ENCODE peak calls at places on chromosomes 6 and 20, in ten cellular contexts. One of them, this sample, is unnamed.

GRCh38 chr6:50974319-50974718 is 155.6 kb downstream of the TFAP2B start:
- DNase-seq in MM.1S: no peak
- DNase-seq in hepatocyte: no peak
- DNase-seq in K562: no peak
- DNase-seq in HepG2: no peak
- DNase-seq in PC-3: no peak
- DNase-seq in GM12878: no peak
- DNase-seq in mammary epithelial cell: no peak
- DNase-seq in H9: no peak
- DNase-seq in IMR-90: no peak
- DNase-seq in this sample: no peak

GRCh38 chr20:50460608-50461268 is 49.4 kb upstream of the PTPN1 start:
- DNase-seq in MM.1S: peak; percentile 45
- DNase-seq in hepatocyte: peak; percentile 86
- DNase-seq in K562: peak; percentile 88
- DNase-seq in HepG2: peak; percentile 91
- DNase-seq in PC-3: peak; percentile 97
- DNase-seq in GM12878: no peak
- DNase-seq in mammary epithelial cell: peak; percentile 73
- DNase-seq in H9: peak; percentile 93
- DNase-seq in IMR-90: peak; percentile 75
- DNase-seq in this sample: peak; percentile 59

GRCh38 chr6:54291146-54291545 is 17.1 kb upstream of the TINAG start:
- DNase-seq in MM.1S: no peak
- DNase-seq in hepatocyte: no peak
- DNase-seq in K562: no peak
- DNase-seq in HepG2: no peak
- DNase-seq in PC-3: peak; percentile 66
- DNase-seq in GM12878: peak; percentile 50
- DNase-seq in mammary epithelial cell: peak; percentile 96
- DNase-seq in H9: no peak
- DNase-seq in IMR-90: peak; percentile 70
- DNase-seq in this sample: no peak

GRCh38 chr6:56890683-56891429 is 64.1 kb upstream of the BEND6 start:
- DNase-seq in MM.1S: peak; percentile 56
- DNase-seq in hepatocyte: peak; percentile 30
- DNase-seq in K562: peak; percentile 72
- DNase-seq in HepG2: no peak
- DNase-seq in PC-3: peak; percentile 71
- DNase-seq in GM12878: peak; percentile 92
- DNase-seq in mammary epithelial cell: peak; percentile 63
- DNase-seq in H9: no peak
- DNase-seq in IMR-90: peak; percentile 97
- DNase-seq in this sample: peak; percentile 2

GRCh38 chr6:158717341-158718328 is 67.8 kb downstream of the SYTL3 start:
- DNase-seq in MM.1S: peak; percentile 54
- DNase-seq in hepatocyte: no peak
- DNase-seq in K562: no peak
- DNase-seq in HepG2: no peak
- DNase-seq in PC-3: no peak
- DNase-seq in GM12878: peak; percentile 59
- DNase-seq in mammary epithelial cell: no peak
- DNase-seq in H9: no peak
- DNase-seq in IMR-90: no peak
- DNase-seq in this sample: peak; percentile 70

GRCh38 chr6:219641-220198 is 72.6 kb upstream of the DUSP22 start:
- DNase-seq in MM.1S: no peak
- DNase-seq in hepatocyte: peak; percentile 64
- DNase-seq in K562: peak; percentile 72
- DNase-seq in HepG2: peak; percentile 71
- DNase-seq in PC-3: peak; percentile 70
- DNase-seq in GM12878: no peak
- DNase-seq in mammary epithelial cell: no peak
- DNase-seq in H9: peak; percentile 65
- DNase-seq in IMR-90: peak; percentile 66
- DNase-seq in this sample: peak; percentile 20

GRCh38 chr6:135182120-135182992 is 1.2 kb downstream of the MYB start:
- DNase-seq in MM.1S: peak; percentile 50
- DNase-seq in hepatocyte: peak; percentile 28
- DNase-seq in K562: peak; percentile 28
- DNase-seq in HepG2: no peak
- DNase-seq in PC-3: peak; percentile 12
- DNase-seq in GM12878: no peak
- DNase-seq in mammary epithelial cell: peak; percentile 23
- DNase-seq in H9: peak; percentile 42
- DNase-seq in IMR-90: no peak
- DNase-seq in this sample: peak; percentile 61

GRCh38 chr6:93721386-93722048 is 302.2 kb upstream of the EPHA7 start:
- DNase-seq in MM.1S: peak; percentile 7
- DNase-seq in hepatocyte: peak; percentile 37
- DNase-seq in K562: no peak
- DNase-seq in HepG2: peak; percentile 1
- DNase-seq in PC-3: peak; percentile 28
- DNase-seq in GM12878: no peak
- DNase-seq in mammary epithelial cell: no peak
- DNase-seq in H9: peak; percentile 61
- DNase-seq in IMR-90: no peak
- DNase-seq in this sample: peak; percentile 0

GRCh38 chr6:168109171-168109570 is 30.2 kb upstream of the FRMD1 start:
- DNase-seq in MM.1S: no peak
- DNase-seq in hepatocyte: no peak
- DNase-seq in K562: no peak
- DNase-seq in HepG2: no peak
- DNase-seq in PC-3: no peak
- DNase-seq in GM12878: no peak
- DNase-seq in mammary epithelial cell: no peak
- DNase-seq in H9: no peak
- DNase-seq in IMR-90: no peak
- DNase-seq in this sample: no peak

GRCh38 chr20:64225166-64225595 is 30.4 kb upstream of the PCMTD2 start:
- DNase-seq in MM.1S: no peak
- DNase-seq in hepatocyte: no peak
- DNase-seq in K562: no peak
- DNase-seq in HepG2: no peak
- DNase-seq in PC-3: no peak
- DNase-seq in GM12878: no peak
- DNase-seq in mammary epithelial cell: no peak
- DNase-seq in H9: no peak
- DNase-seq in IMR-90: no peak
- DNase-seq in this sample: no peak

GRCh38 chr20:23147964-23148720 is 62.0 kb upstream of the CD93 start:
- DNase-seq in MM.1S: no peak
- DNase-seq in hepatocyte: peak; percentile 63
- DNase-seq in K562: peak; percentile 77
- DNase-seq in HepG2: peak; percentile 90
- DNase-seq in PC-3: peak; percentile 94
- DNase-seq in GM12878: peak; percentile 74
- DNase-seq in mammary epithelial cell: peak; percentile 72
- DNase-seq in H9: no peak
- DNase-seq in IMR-90: peak; percentile 90
- DNase-seq in this sample: no peak

GRCh38 chr20:652611-653109 is 340 bp downstream of the SRXN1 start:
- DNase-seq in MM.1S: peak; percentile 36
- DNase-seq in hepatocyte: no peak
- DNase-seq in K562: no peak
- DNase-seq in HepG2: no peak
- DNase-seq in PC-3: peak; percentile 31
- DNase-seq in GM12878: no peak
- DNase-seq in mammary epithelial cell: peak; percentile 25
- DNase-seq in H9: no peak
- DNase-seq in IMR-90: peak; percentile 44
- DNase-seq in this sample: no peak

GRCh38 chr6:151413372-151414145 is 22.2 kb upstream of the ZBTB2 start:
- DNase-seq in MM.1S: peak; percentile 33
- DNase-seq in hepatocyte: no peak
- DNase-seq in K562: no peak
- DNase-seq in HepG2: no peak
- DNase-seq in PC-3: no peak
- DNase-seq in GM12878: no peak
- DNase-seq in mammary epithelial cell: no peak
- DNase-seq in H9: no peak
- DNase-seq in IMR-90: no peak
- DNase-seq in this sample: no peak

GRCh38 chr6:33783781-33784520 is 5.0 kb downstream of the LEMD2 start:
- DNase-seq in MM.1S: no peak
- DNase-seq in hepatocyte: no peak
- DNase-seq in K562: no peak
- DNase-seq in HepG2: no peak
- DNase-seq in PC-3: no peak
- DNase-seq in GM12878: no peak
- DNase-seq in mammary epithelial cell: no peak
- DNase-seq in H9: no peak
- DNase-seq in IMR-90: no peak
- DNase-seq in this sample: no peak

GRCh38 chr6:33785766-33786165 is 3.2 kb downstream of the LEMD2 start:
- DNase-seq in MM.1S: no peak
- DNase-seq in hepatocyte: no peak
- DNase-seq in K562: no peak
- DNase-seq in HepG2: no peak
- DNase-seq in PC-3: peak; percentile 31
- DNase-seq in GM12878: no peak
- DNase-seq in mammary epithelial cell: peak; percentile 31
- DNase-seq in H9: no peak
- DNase-seq in IMR-90: peak; percentile 50
- DNase-seq in this sample: no peak

GRCh38 chr6:33782561-33782960 is 6.4 kb downstream of the LEMD2 start:
- DNase-seq in MM.1S: no peak
- DNase-seq in hepatocyte: no peak
- DNase-seq in K562: no peak
- DNase-seq in HepG2: no peak
- DNase-seq in PC-3: no peak
- DNase-seq in GM12878: no peak
- DNase-seq in mammary epithelial cell: no peak
- DNase-seq in H9: no peak
- DNase-seq in IMR-90: no peak
- DNase-seq in this sample: no peak

GRCh38 chr6:33786736-33787135 is 2.2 kb downstream of the LEMD2 start:
- DNase-seq in MM.1S: no peak
- DNase-seq in hepatocyte: no peak
- DNase-seq in K562: no peak
- DNase-seq in HepG2: no peak
- DNase-seq in PC-3: no peak
- DNase-seq in GM12878: no peak
- DNase-seq in mammary epithelial cell: no peak
- DNase-seq in H9: no peak
- DNase-seq in IMR-90: no peak
- DNase-seq in this sample: no peak

GRCh38 chr6:33784787-33785186 is 4.1 kb downstream of the LEMD2 start:
- DNase-seq in MM.1S: no peak
- DNase-seq in hepatocyte: no peak
- DNase-seq in K562: no peak
- DNase-seq in HepG2: no peak
- DNase-seq in PC-3: no peak
- DNase-seq in GM12878: no peak
- DNase-seq in mammary epithelial cell: no peak
- DNase-seq in H9: no peak
- DNase-seq in IMR-90: no peak
- DNase-seq in this sample: no peak
- H4K20me1 ChIP-seq in MM.1S: no peaks in the 10 kb centered on the region
- H4K20me1 ChIP-seq in hepatocyte: peaks cover 47% of the 10 kb centered on the region
- H4K20me1 ChIP-seq in K562: no peaks in the 10 kb centered on the region
- H4K20me1 ChIP-seq in HepG2: peaks cover 9% of the 10 kb centered on the region
- H4K20me1 ChIP-seq in PC-3: no peaks in the 10 kb centered on the region
- H4K20me1 ChIP-seq in GM12878: no peaks in the 10 kb centered on the region
- H4K20me1 ChIP-seq in mammary epithelial cell: no peaks in the 10 kb centered on the region
- H4K20me1 ChIP-seq in H9: no peaks in the 10 kb centered on the region
- H4K20me1 ChIP-seq in IMR-90: peaks cover 30% of the 10 kb centered on the region
- H4K20me1 ChIP-seq in this sample: peaks cover 14% of the 10 kb centered on the region

DNA sequence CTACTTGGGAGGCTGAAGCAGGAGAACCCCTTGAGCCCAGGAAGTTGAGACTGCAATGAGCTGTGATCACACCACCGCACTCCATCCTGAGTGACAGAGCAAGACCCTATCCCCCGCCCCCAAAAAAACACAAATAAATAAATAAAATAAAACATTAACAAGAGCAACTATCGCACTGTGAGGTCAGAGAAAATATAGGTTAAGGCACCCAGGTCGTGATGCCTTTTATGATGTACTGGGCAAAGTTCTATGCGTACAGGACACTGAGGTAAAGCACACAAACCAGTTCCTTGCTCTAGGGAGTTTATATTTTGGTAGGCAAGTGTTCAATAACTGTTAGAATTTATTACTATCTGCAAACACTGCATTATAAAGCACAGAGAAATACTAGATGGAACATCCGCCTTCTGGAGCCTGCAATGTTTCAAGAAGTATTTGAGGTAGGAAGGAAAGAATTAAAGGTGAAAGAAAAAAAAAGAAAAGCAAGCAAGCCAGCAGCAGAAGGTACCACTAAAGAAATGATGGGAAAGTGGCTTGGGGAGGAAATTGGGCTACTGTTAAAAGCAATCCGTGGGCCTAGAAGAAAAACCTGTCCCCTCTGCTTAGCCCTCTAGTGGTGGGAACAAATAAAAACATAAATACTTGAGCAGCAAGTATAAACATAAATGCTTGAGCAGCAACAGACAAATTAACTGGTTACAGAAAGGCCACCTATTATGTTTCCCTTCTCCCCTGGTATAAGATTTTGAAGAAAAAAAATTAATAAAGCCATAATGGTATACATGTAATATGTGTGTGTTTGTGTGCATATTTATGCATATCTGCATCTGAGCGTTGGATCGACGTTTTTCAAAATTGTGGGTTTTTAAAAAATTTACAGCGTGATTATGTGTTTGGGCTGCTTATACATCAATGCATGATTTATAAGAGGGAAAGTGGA is 128.0 kb downstream of the PHACTR1 start:
- DNase-seq in MM.1S: peak; percentile 21
- DNase-seq in hepatocyte: peak; percentile 31
- DNase-seq in K562: peak; percentile 34
- DNase-seq in HepG2: peak; percentile 20
- DNase-seq in PC-3: peak; percentile 52
- DNase-seq in GM12878: no peak
- DNase-seq in mammary epithelial cell: no peak
- DNase-seq in H9: no peak
- DNase-seq in IMR-90: peak; percentile 1
- DNase-seq in this sample: peak; percentile 27
- TF ChIP-seq CTCF in MM.1S: peak; percentile 62
- TF ChIP-seq CTCF in hepatocyte: peak; percentile 56
- TF ChIP-seq CTCF in K562: peak; percentile 59
- TF ChIP-seq CTCF in HepG2: peak; percentile 47
- TF ChIP-seq CTCF in PC-3: peak; percentile 81
- TF ChIP-seq CTCF in GM12878: peak; percentile 46
- TF ChIP-seq CTCF in mammary epithelial cell: peak; percentile 42
- TF ChIP-seq CTCF in H9: peak; percentile 82
- TF ChIP-seq CTCF in IMR-90: peak; percentile 37
- TF ChIP-seq CTCF in this sample: peak; percentile 84

GRCh38 chr6:132816665-132817064 is 2.3 kb downstream of the RPS12 start:
- DNase-seq in MM.1S: no peak
- DNase-seq in hepatocyte: no peak
- DNase-seq in K562: no peak
- DNase-seq in HepG2: peak; percentile 5
- DNase-seq in PC-3: no peak
- DNase-seq in GM12878: no peak
- DNase-seq in mammary epithelial cell: no peak
- DNase-seq in H9: no peak
- DNase-seq in IMR-90: no peak
- DNase-seq in this sample: peak; percentile 24
- H4K20me1 ChIP-seq in MM.1S: peaks cover 44% of the 10 kb centered on the region
- H4K20me1 ChIP-seq in hepatocyte: peaks cover 41% of the 10 kb centered on the region
- H4K20me1 ChIP-seq in K562: peaks cover 42% of the 10 kb centered on the region
- H4K20me1 ChIP-seq in HepG2: peaks cover 54% of the 10 kb centered on the region
- H4K20me1 ChIP-seq in PC-3: peaks cover 52% of the 10 kb centered on the region
- H4K20me1 ChIP-seq in GM12878: peaks cover 5% of the 10 kb centered on the region
- H4K20me1 ChIP-seq in mammary epithelial cell: peaks cover 7% of the 10 kb centered on the region
- H4K20me1 ChIP-seq in H9: peaks cover 2% of the 10 kb centered on the region
- H4K20me1 ChIP-seq in IMR-90: peaks cover 62% of the 10 kb centered on the region
- H4K20me1 ChIP-seq in this sample: peaks cover 51% of the 10 kb centered on the region

GRCh38 chr6:36977470-36977941 is 8.5 kb downstream of the MTCH1 start:
- DNase-seq in MM.1S: no peak
- DNase-seq in hepatocyte: no peak
- DNase-seq in K562: peak; percentile 82
- DNase-seq in HepG2: no peak
- DNase-seq in PC-3: no peak
- DNase-seq in GM12878: no peak
- DNase-seq in mammary epithelial cell: no peak
- DNase-seq in H9: peak; percentile 61
- DNase-seq in IMR-90: no peak
- DNase-seq in this sample: peak; percentile 66
- TF ChIP-seq CTCF in MM.1S: peak; percentile 50
- TF ChIP-seq CTCF in hepatocyte: peak; percentile 16
- TF ChIP-seq CTCF in K562: peak; percentile 82
- TF ChIP-seq CTCF in HepG2: peak; percentile 64
- TF ChIP-seq CTCF in PC-3: peak; percentile 48
- TF ChIP-seq CTCF in GM12878: peak; percentile 40
- TF ChIP-seq CTCF in mammary epithelial cell: no peak
- TF ChIP-seq CTCF in H9: peak; percentile 71
- TF ChIP-seq CTCF in IMR-90: peak; percentile 28
- TF ChIP-seq CTCF in this sample: peak; percentile 92